ENCODE peak calls at places on chromosome 2, in eight cellular contexts. One of them, this sample, is unnamed.

GRCh38 chr2:29238497-29238896 is 123.3 kb downstream of the CLIP4 start:
- DNase-seq in Panc1: peak; percentile 24
- DNase-seq in GM12865: peak; percentile 41
- DNase-seq in fibroblast of villous mesenchyme: peak; percentile 11
- DNase-seq in thoracic aorta: no peak
- DNase-seq in WERI-Rb-1: peak; percentile 66
- DNase-seq in epithelial cell of esophagus: peak; percentile 60
- DNase-seq in choroid plexus epithelial cell: peak; percentile 70
- DNase-seq in this sample: no peak

GRCh38 chr2:196809260-196809659 is at the start of gene C2orf66:
- DNase-seq in Panc1: no peak
- DNase-seq in GM12865: no peak
- DNase-seq in fibroblast of villous mesenchyme: no peak
- DNase-seq in thoracic aorta: no peak
- DNase-seq in WERI-Rb-1: no peak
- DNase-seq in epithelial cell of esophagus: no peak
- DNase-seq in choroid plexus epithelial cell: no peak
- DNase-seq in this sample: no peak

GRCh38 chr2:86789687-86790133 is 1.0 kb downstream of the CD8A start:
- DNase-seq in Panc1: no peak
- DNase-seq in GM12865: no peak
- DNase-seq in fibroblast of villous mesenchyme: no peak
- DNase-seq in thoracic aorta: no peak
- DNase-seq in WERI-Rb-1: no peak
- DNase-seq in epithelial cell of esophagus: no peak
- DNase-seq in choroid plexus epithelial cell: no peak
- DNase-seq in this sample: no peak

GRCh38 chr2:9556121-9556869 is 665 bp upstream of the ADAM17 start:
- DNase-seq in Panc1: no peak
- DNase-seq in GM12865: peak; percentile 56
- DNase-seq in fibroblast of villous mesenchyme: peak; percentile 70
- DNase-seq in thoracic aorta: no peak
- DNase-seq in WERI-Rb-1: no peak
- DNase-seq in epithelial cell of esophagus: peak; percentile 29
- DNase-seq in choroid plexus epithelial cell: peak; percentile 47
- DNase-seq in this sample: no peak

GRCh38 chr2:37877457-37878315 is 47.4 kb upstream of the RMDN2 start:
- DNase-seq in Panc1: peak; percentile 32
- DNase-seq in GM12865: peak; percentile 64
- DNase-seq in fibroblast of villous mesenchyme: peak; percentile 70
- DNase-seq in thoracic aorta: no peak
- DNase-seq in WERI-Rb-1: no peak
- DNase-seq in epithelial cell of esophagus: peak; percentile 71
- DNase-seq in choroid plexus epithelial cell: peak; percentile 78
- DNase-seq in this sample: no peak

GRCh38 chr2:205352120-205352519 is 330.2 kb upstream of the NRP2 start:
- DNase-seq in Panc1: no peak
- DNase-seq in GM12865: no peak
- DNase-seq in fibroblast of villous mesenchyme: no peak
- DNase-seq in thoracic aorta: no peak
- DNase-seq in WERI-Rb-1: no peak
- DNase-seq in epithelial cell of esophagus: no peak
- DNase-seq in choroid plexus epithelial cell: no peak
- DNase-seq in this sample: no peak

GRCh38 chr2:37623971-37624897 is 47.2 kb downstream of the CDC42EP3 start:
- DNase-seq in Panc1: no peak
- DNase-seq in GM12865: peak; percentile 88
- DNase-seq in fibroblast of villous mesenchyme: peak; percentile 74
- DNase-seq in thoracic aorta: no peak
- DNase-seq in WERI-Rb-1: no peak
- DNase-seq in epithelial cell of esophagus: peak; percentile 86
- DNase-seq in choroid plexus epithelial cell: peak; percentile 68
- DNase-seq in this sample: no peak

GRCh38 chr2:232927793-232928563 is 57.9 kb downstream of the SNORC start:
- DNase-seq in Panc1: no peak
- DNase-seq in GM12865: no peak
- DNase-seq in fibroblast of villous mesenchyme: no peak
- DNase-seq in thoracic aorta: no peak
- DNase-seq in WERI-Rb-1: no peak
- DNase-seq in epithelial cell of esophagus: no peak
- DNase-seq in choroid plexus epithelial cell: no peak
- DNase-seq in this sample: no peak

GRCh38 chr2:656676-657075 is 20.5 kb downstream of the TMEM18 start:
- DNase-seq in Panc1: no peak
- DNase-seq in GM12865: no peak
- DNase-seq in fibroblast of villous mesenchyme: no peak
- DNase-seq in thoracic aorta: no peak
- DNase-seq in WERI-Rb-1: no peak
- DNase-seq in epithelial cell of esophagus: no peak
- DNase-seq in choroid plexus epithelial cell: no peak
- DNase-seq in this sample: no peak

GRCh38 chr2:25561136-25561850 is 112.1 kb downstream of the DTNB start:
- DNase-seq in Panc1: no peak
- DNase-seq in GM12865: no peak
- DNase-seq in fibroblast of villous mesenchyme: no peak
- DNase-seq in thoracic aorta: no peak
- DNase-seq in WERI-Rb-1: no peak
- DNase-seq in epithelial cell of esophagus: no peak
- DNase-seq in choroid plexus epithelial cell: no peak
- DNase-seq in this sample: no peak

GRCh38 chr2:586518-587370 is 90.5 kb downstream of the TMEM18 start:
- DNase-seq in Panc1: no peak
- DNase-seq in GM12865: no peak
- DNase-seq in fibroblast of villous mesenchyme: no peak
- DNase-seq in thoracic aorta: no peak
- DNase-seq in WERI-Rb-1: no peak
- DNase-seq in epithelial cell of esophagus: no peak
- DNase-seq in choroid plexus epithelial cell: no peak
- DNase-seq in this sample: no peak

GRCh38 chr2:71816815-71817214 is 330.8 kb downstream of the CYP26B1 start:
- DNase-seq in Panc1: no peak
- DNase-seq in GM12865: no peak
- DNase-seq in fibroblast of villous mesenchyme: no peak
- DNase-seq in thoracic aorta: no peak
- DNase-seq in WERI-Rb-1: no peak
- DNase-seq in epithelial cell of esophagus: no peak
- DNase-seq in choroid plexus epithelial cell: no peak
- DNase-seq in this sample: no peak

GRCh38 chr2:1718339-1719220 is 25.7 kb downstream of the PXDN start:
- DNase-seq in Panc1: no peak
- DNase-seq in GM12865: no peak
- DNase-seq in fibroblast of villous mesenchyme: no peak
- DNase-seq in thoracic aorta: no peak
- DNase-seq in WERI-Rb-1: peak; percentile 8
- DNase-seq in epithelial cell of esophagus: no peak
- DNase-seq in choroid plexus epithelial cell: no peak
- DNase-seq in this sample: no peak

GRCh38 chr2:74915743-74916142 is 42.7 kb upstream of the POLE4 start:
- DNase-seq in Panc1: no peak
- DNase-seq in GM12865: peak; percentile 34
- DNase-seq in fibroblast of villous mesenchyme: no peak
- DNase-seq in thoracic aorta: no peak
- DNase-seq in WERI-Rb-1: no peak
- DNase-seq in epithelial cell of esophagus: no peak
- DNase-seq in choroid plexus epithelial cell: peak; percentile 36
- DNase-seq in this sample: no peak

GRCh38 chr2:112153179-112153490 is 14.9 kb downstream of the FBLN7 start:
- DNase-seq in Panc1: no peak
- DNase-seq in GM12865: no peak
- DNase-seq in fibroblast of villous mesenchyme: peak; percentile 77
- DNase-seq in thoracic aorta: no peak
- DNase-seq in WERI-Rb-1: no peak
- DNase-seq in epithelial cell of esophagus: no peak
- DNase-seq in choroid plexus epithelial cell: no peak
- DNase-seq in this sample: no peak

GRCh38 chr2:149039213-149039724 is 770 bp downstream of the LYPD6B start:
- DNase-seq in Panc1: no peak
- DNase-seq in GM12865: peak; percentile 27
- DNase-seq in fibroblast of villous mesenchyme: no peak
- DNase-seq in thoracic aorta: no peak
- DNase-seq in WERI-Rb-1: no peak
- DNase-seq in epithelial cell of esophagus: no peak
- DNase-seq in choroid plexus epithelial cell: no peak
- DNase-seq in this sample: no peak

GRCh38 chr2:149041482-149041881 is 3.0 kb downstream of the LYPD6B start:
- DNase-seq in Panc1: no peak
- DNase-seq in GM12865: no peak
- DNase-seq in fibroblast of villous mesenchyme: no peak
- DNase-seq in thoracic aorta: no peak
- DNase-seq in WERI-Rb-1: no peak
- DNase-seq in epithelial cell of esophagus: no peak
- DNase-seq in choroid plexus epithelial cell: no peak
- DNase-seq in this sample: no peak

GRCh38 chr2:149042881-149043280 is 4.4 kb downstream of the LYPD6B start:
- DNase-seq in Panc1: no peak
- DNase-seq in GM12865: no peak
- DNase-seq in fibroblast of villous mesenchyme: peak; percentile 11
- DNase-seq in thoracic aorta: no peak
- DNase-seq in WERI-Rb-1: no peak
- DNase-seq in epithelial cell of esophagus: no peak
- DNase-seq in choroid plexus epithelial cell: no peak
- DNase-seq in this sample: no peak

GRCh38 chr2:149038442-149039212 is at the start of gene LYPD6B:
- DNase-seq in Panc1: no peak
- DNase-seq in GM12865: peak; percentile 51
- DNase-seq in fibroblast of villous mesenchyme: peak; percentile 13
- DNase-seq in thoracic aorta: no peak
- DNase-seq in WERI-Rb-1: peak; percentile 19
- DNase-seq in epithelial cell of esophagus: peak; percentile 65
- DNase-seq in choroid plexus epithelial cell: no peak
- DNase-seq in this sample: no peak

DNA sequence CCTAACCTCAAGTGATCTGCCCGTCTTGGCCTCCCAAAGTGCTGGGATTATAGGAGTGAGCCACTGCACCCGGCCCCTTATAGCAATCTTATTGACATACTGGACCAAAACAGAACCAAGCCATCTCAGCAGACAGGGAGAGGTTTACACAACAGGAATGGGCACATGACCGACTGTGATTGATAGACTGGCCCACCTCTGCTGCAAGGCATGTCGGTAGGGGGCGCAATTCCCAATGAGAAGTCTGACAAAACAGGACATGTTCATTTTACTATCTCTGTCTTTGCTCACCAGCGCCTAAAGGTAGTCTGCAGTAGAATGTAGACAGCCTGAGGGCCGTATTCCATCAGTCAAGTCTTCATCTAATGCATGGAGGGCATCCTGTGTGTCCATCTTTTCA is 2.0 kb downstream of the LYPD6B start:
- DNase-seq in Panc1: no peak
- DNase-seq in GM12865: peak; percentile 90
- DNase-seq in fibroblast of villous mesenchyme: peak; percentile 19
- DNase-seq in thoracic aorta: no peak
- DNase-seq in WERI-Rb-1: peak; percentile 49
- DNase-seq in epithelial cell of esophagus: peak; percentile 59
- DNase-seq in choroid plexus epithelial cell: peak; percentile 5
- DNase-seq in this sample: no peak
- TF ChIP-seq CTCF in Panc1: peak; percentile 71
- TF ChIP-seq CTCF in GM12865: peak; percentile 80
- TF ChIP-seq CTCF in fibroblast of villous mesenchyme: peak; percentile 46
- TF ChIP-seq CTCF in thoracic aorta: no peak
- TF ChIP-seq CTCF in WERI-Rb-1: peak; percentile 57
- TF ChIP-seq CTCF in epithelial cell of esophagus: peak; percentile 51
- TF ChIP-seq CTCF in choroid plexus epithelial cell: peak; percentile 44
- TF ChIP-seq CTCF in this sample: no peak

DNA sequence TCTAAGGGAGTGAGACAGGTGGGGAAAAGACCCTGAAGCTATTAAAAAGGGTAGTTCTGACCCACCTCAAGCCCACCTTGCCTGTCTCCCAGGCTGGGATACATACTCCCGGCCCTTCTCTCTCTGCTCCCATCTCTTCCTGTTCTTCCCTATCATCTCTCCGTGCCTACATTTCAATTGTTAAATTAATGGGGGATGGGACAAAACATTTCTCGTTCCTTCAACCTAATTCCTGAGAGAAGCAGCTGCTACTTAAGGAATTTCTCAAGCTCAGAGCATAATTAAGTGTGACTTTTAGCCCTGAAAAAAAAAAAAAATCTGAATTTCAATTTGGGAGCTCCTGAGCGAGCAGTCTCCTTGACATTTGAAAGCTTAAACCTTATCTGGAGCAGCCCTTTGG is 125.5 kb downstream of the B3GNT2 start:
- DNase-seq in Panc1: no peak
- DNase-seq in GM12865: no peak
- DNase-seq in fibroblast of villous mesenchyme: no peak
- DNase-seq in thoracic aorta: no peak
- DNase-seq in WERI-Rb-1: no peak
- DNase-seq in epithelial cell of esophagus: no peak
- DNase-seq in choroid plexus epithelial cell: no peak
- DNase-seq in this sample: no peak
- TF ChIP-seq CTCF in Panc1: no peak
- TF ChIP-seq CTCF in GM12865: no peak
- TF ChIP-seq CTCF in fibroblast of villous mesenchyme: no peak
- TF ChIP-seq CTCF in thoracic aorta: no peak
- TF ChIP-seq CTCF in WERI-Rb-1: no peak
- TF ChIP-seq CTCF in epithelial cell of esophagus: no peak
- TF ChIP-seq CTCF in choroid plexus epithelial cell: no peak
- TF ChIP-seq CTCF in this sample: no peak

GRCh38 chr2:39123436-39123999 is 2.7 kb upstream of the SOS1 start:
- DNase-seq in Panc1: no peak
- DNase-seq in GM12865: no peak
- DNase-seq in fibroblast of villous mesenchyme: no peak
- DNase-seq in thoracic aorta: no peak
- DNase-seq in WERI-Rb-1: no peak
- DNase-seq in epithelial cell of esophagus: no peak
- DNase-seq in choroid plexus epithelial cell: no peak
- DNase-seq in this sample: no peak

GRCh38 chr2:39124000-39124769 is 3.3 kb upstream of the SOS1 start:
- DNase-seq in Panc1: peak; percentile 82
- DNase-seq in GM12865: peak; percentile 99
- DNase-seq in fibroblast of villous mesenchyme: peak; percentile 96
- DNase-seq in thoracic aorta: peak; percentile 74
- DNase-seq in WERI-Rb-1: peak; percentile 99
- DNase-seq in epithelial cell of esophagus: peak; percentile 96
- DNase-seq in choroid plexus epithelial cell: peak; percentile 96
- DNase-seq in this sample: peak; percentile 83

GRCh38 chr2:39121523-39122063 is 742 bp upstream of the SOS1 start:
- DNase-seq in Panc1: no peak
- DNase-seq in GM12865: no peak
- DNase-seq in fibroblast of villous mesenchyme: peak; percentile 25
- DNase-seq in thoracic aorta: no peak
- DNase-seq in WERI-Rb-1: no peak
- DNase-seq in epithelial cell of esophagus: no peak
- DNase-seq in choroid plexus epithelial cell: no peak
- DNase-seq in this sample: no peak

GRCh38 chr2:39127973-39128372 is 7.1 kb upstream of the SOS1 start:
- DNase-seq in Panc1: no peak
- DNase-seq in GM12865: peak; percentile 93
- DNase-seq in fibroblast of villous mesenchyme: peak; percentile 50
- DNase-seq in thoracic aorta: no peak
- DNase-seq in WERI-Rb-1: no peak
- DNase-seq in epithelial cell of esophagus: peak; percentile 66
- DNase-seq in choroid plexus epithelial cell: no peak
- DNase-seq in this sample: no peak

GRCh38 chr2:39124770-39125075 is 3.9 kb upstream of the SOS1 start:
- DNase-seq in Panc1: no peak
- DNase-seq in GM12865: no peak
- DNase-seq in fibroblast of villous mesenchyme: no peak
- DNase-seq in thoracic aorta: no peak
- DNase-seq in WERI-Rb-1: no peak
- DNase-seq in epithelial cell of esophagus: no peak
- DNase-seq in choroid plexus epithelial cell: no peak
- DNase-seq in this sample: no peak
- TF ChIP-seq CTCF in Panc1: peak; percentile 47
- TF ChIP-seq CTCF in GM12865: no peak
- TF ChIP-seq CTCF in fibroblast of villous mesenchyme: no peak
- TF ChIP-seq CTCF in thoracic aorta: no peak
- TF ChIP-seq CTCF in WERI-Rb-1: no peak
- TF ChIP-seq CTCF in epithelial cell of esophagus: no peak
- TF ChIP-seq CTCF in choroid plexus epithelial cell: no peak
- TF ChIP-seq CTCF in this sample: no peak

GRCh38 chr2:53442783-53443182 is 324.8 kb upstream of the CHAC2 start:
- DNase-seq in Panc1: no peak
- DNase-seq in GM12865: no peak
- DNase-seq in fibroblast of villous mesenchyme: no peak
- DNase-seq in thoracic aorta: no peak
- DNase-seq in WERI-Rb-1: peak; percentile 74
- DNase-seq in epithelial cell of esophagus: peak; percentile 36
- DNase-seq in choroid plexus epithelial cell: no peak
- DNase-seq in this sample: no peak
- TF ChIP-seq CTCF in Panc1: peak; percentile 26
- TF ChIP-seq CTCF in GM12865: no peak
- TF ChIP-seq CTCF in fibroblast of villous mesenchyme: peak; percentile 30
- TF ChIP-seq CTCF in thoracic aorta: no peak
- TF ChIP-seq CTCF in WERI-Rb-1: peak; percentile 74
- TF ChIP-seq CTCF in epithelial cell of esophagus: peak; percentile 47
- TF ChIP-seq CTCF in choroid plexus epithelial cell: peak; percentile 20
- TF ChIP-seq CTCF in this sample: no peak

This sample was measured in ascending aorta.